ENCODE peak calls at places on chromosomes 16 and 17, in five cellular contexts. A is gastrocnemius medialis, H is IMR-90, E is cardiac muscle cell, Z is mesendoderm. N is an unnamed sample.
A peak's percentile ranks its signal among the peaks of the same experiment; 100 is the strongest.

GRCh38 chr16:51359141-51359960 is 208.3 kb upstream of the SALL1 start:
- DNase-seq in A (peak; percentile 3), H (peak; percentile 5), E (no peak), Z (peak; percentile 57), N (no peak)

GRCh38 chr16:72474511-72475123 is 302.7 kb upstream of the PMFBP1 start:
- DNase-seq in A (no peak), H (peak; percentile 78), E (peak; percentile 80), Z (no peak), N (peak; percentile 49)

GRCh38 chr16:19348578-19349315 is 63.2 kb downstream of the CLEC19A start:
- DNase-seq in A (no peak), H (no peak), E (no peak), Z (peak; percentile 86), N (no peak)

GRCh38 chr16:12461971-12462370 is 341.7 kb downstream of the CPPED1 start:
- DNase-seq in A (no peak), H (no peak), E (no peak), Z (no peak), N (no peak)

GRCh38 chr16:57675752-57676623 is 7.9 kb downstream of the ADGRG3 start:
- DNase-seq in A (no peak), H (no peak), E (peak; percentile 50), Z (peak; percentile 83), N (no peak)

GRCh38 chr17:62627904-62628603 is 584 bp downstream of the MRC2 start:
- DNase-seq in A (no peak), H (peak; percentile 74), E (peak; percentile 85), Z (peak; percentile 53), N (no peak)

GRCh38 chr16:22340945-22341344 is 33.5 kb downstream of the CDR2 start:
- DNase-seq in A (no peak), H (no peak), E (no peak), Z (no peak), N (no peak)

GRCh38 chr17:75625813-75626486 is 7.3 kb upstream of the SMIM5 start:
- DNase-seq in A (no peak), H (peak; percentile 4), E (peak; percentile 17), Z (peak; percentile 58), N (no peak)

GRCh38 chr16:2584742-2585650 is 47.2 kb downstream of the PDPK1 start:
- DNase-seq in A (peak; percentile 72), H (peak; percentile 16), E (peak; percentile 20), Z (no peak), N (no peak)

GRCh38 chr16:35431829-35432663 is 1972.6 kb downstream of the TP53TG3F start:
- DNase-seq in A (no peak), H (no peak), E (no peak), Z (peak; percentile 13), N (no peak)

GRCh38 chr16:8957061-8957392 is 6.7 kb downstream of the USP7 start:
- DNase-seq in A (no peak), H (no peak), E (no peak), Z (no peak), N (no peak)

GRCh38 chr17:47414612-47415011 is 90.9 kb downstream of the EFCAB13 start:
- DNase-seq in A (no peak), H (no peak), E (no peak), Z (no peak), N (no peak)

GRCh38 chr17:44995602-44996001 is 27.5 kb upstream of the C1QL1 start:
- DNase-seq in A (no peak), H (no peak), E (no peak), Z (no peak), N (no peak)

GRCh38 chr17:73973881-73974409 is 229.5 kb upstream of the RPL38 start:
- DNase-seq in A (no peak), H (no peak), E (peak; percentile 42), Z (peak; percentile 53), N (no peak)

GRCh38 chr17:71757156-71757555 is 363.7 kb upstream of the SOX9 start:
- DNase-seq in A (no peak), H (no peak), E (no peak), Z (no peak), N (no peak)

GRCh38 chr17:29292992-29293889 is 707 bp downstream of the NUFIP2 start:
- DNase-seq in A (peak; percentile 28), H (peak; percentile 34), E (peak; percentile 65), Z (peak; percentile 77), N (no peak)

GRCh38 chr17:9261059-9262029 is 240.0 kb downstream of the NTN1 start:
- DNase-seq in A (no peak), H (no peak), E (no peak), Z (no peak), N (no peak)

GRCh38 chr17:45777388-45777787 is 6.7 kb upstream of the CRHR1 start:
- DNase-seq in A (no peak), H (no peak), E (no peak), Z (no peak), N (no peak)

GRCh38 chr17:77856551-77857305 is 101.8 kb upstream of the TNRC6C start:
- DNase-seq in A (no peak), H (no peak), E (no peak), Z (no peak), N (no peak)

GRCh38 chr17:64741038-64741641 is 79.0 kb upstream of the SMURF2 start:
- DNase-seq in A (no peak), H (peak; percentile 76), E (peak; percentile 69), Z (no peak), N (no peak)

GRCh38 chr17:49572806-49573420 is 2.8 kb upstream of the NXPH3 start:
- DNase-seq in A (no peak), H (no peak), E (no peak), Z (no peak), N (no peak)

GRCh38 chr17:42817866-42818265 is 6.2 kb downstream of the BECN1 start:
- DNase-seq in A (no peak), H (peak; percentile 56), E (no peak), Z (no peak), N (peak; percentile 36)

GRCh38 chr17:77366558-77367245 is 225.9 kb downstream of the SEC14L1 start:
- DNase-seq in A (no peak), H (peak; percentile 86), E (peak; percentile 74), Z (no peak), N (no peak)

GRCh38 chr16:85625053-85625452 is 11.9 kb downstream of the GSE1 start:
- DNase-seq in A (no peak), H (no peak), E (no peak), Z (no peak), N (no peak)

GRCh38 chr17:12230411-12230810 is 209.7 kb downstream of the MAP2K4 start:
- DNase-seq in A (no peak), H (peak; percentile 53), E (no peak), Z (no peak), N (no peak)

GRCh38 chr16:88851616-88852015 is 5.1 kb downstream of the GALNS start:
- DNase-seq in A (no peak), H (no peak), E (no peak), Z (no peak), N (no peak)

GRCh38 chr17:77453613-77454559 is 313.1 kb downstream of the SEC14L1 start:
- DNase-seq in A (no peak), H (no peak), E (peak; percentile 57), Z (peak; percentile 34), N (no peak)

GRCh38 chr16:57764341-57765159 is 29.0 kb downstream of the KATNB1 start:
- DNase-seq in A (no peak), H (peak; percentile 90), E (peak; percentile 75), Z (peak; percentile 95), N (peak; percentile 67)

GRCh38 chr16:87678618-87679017 is 76.3 kb downstream of the JPH3 start:
- DNase-seq in A (no peak), H (no peak), E (no peak), Z (no peak), N (no peak)

GRCh38 chr16:81012974-81013373 is 6.0 kb downstream of the CENPN start:
- DNase-seq in A (no peak), H (no peak), E (no peak), Z (no peak), N (no peak)

GRCh38 chr16:55632259-55632658 is 23.5 kb upstream of the SLC6A2 start:
- DNase-seq in A (no peak), H (no peak), E (no peak), Z (no peak), N (no peak)

DNA sequence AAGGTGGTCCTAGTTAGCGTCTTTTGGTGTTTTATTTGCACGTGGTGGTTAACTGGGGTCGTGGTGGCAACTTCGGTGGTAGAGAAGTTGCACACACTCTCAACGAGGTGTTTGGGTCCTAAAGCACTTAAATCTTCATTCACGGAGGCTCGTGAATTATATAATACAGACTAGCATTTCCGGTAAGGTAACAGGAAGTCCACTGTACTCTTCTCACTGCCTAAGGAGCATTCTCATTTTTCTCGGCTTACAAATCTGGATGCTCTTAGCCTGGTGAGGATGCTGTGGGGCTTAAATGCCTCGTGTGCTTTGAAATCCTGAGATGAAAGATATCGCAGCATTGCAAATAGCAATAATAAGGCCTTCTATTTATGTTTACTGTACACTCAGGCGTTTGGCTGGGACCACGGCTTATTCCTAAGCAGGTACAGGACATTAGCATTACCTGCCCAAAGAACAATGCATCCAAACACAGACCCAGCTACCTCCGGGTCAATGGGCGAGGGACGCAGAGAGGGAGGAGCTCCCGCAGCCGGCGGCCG is 974 bp downstream of the DNAJA2 start:
- DNase-seq in A (no peak), H (peak; percentile 32), E (peak; percentile 25), Z (no peak), N (no peak)
- H3K27ac ChIP-seq in A (peak overlapping the region; percentile 98), H (peak overlapping the region; percentile 73), E (peak overlapping the region; percentile 98), Z (peak overlapping the region; percentile 88), N (peak overlapping the region; percentile 92)

GRCh38 chr16:66359012-66359411 is 7.5 kb upstream of the CDH5 start:
- DNase-seq in A (no peak), H (peak; percentile 19), E (peak; percentile 43), Z (no peak), N (no peak)
- H3K27ac ChIP-seq in A (peak overlapping the region; percentile 15), H (no peak overlapping the region), E (no peak overlapping the region), Z (no peak overlapping the region), N (no peak overlapping the region)

GRCh38 chr16:75104836-75105235 is 11.7 kb downstream of the LDHD start:
- DNase-seq in A (no peak), H (no peak), E (no peak), Z (no peak), N (no peak)
- H3K27ac ChIP-seq in A (peak overlapping the region; percentile 97), H (peak overlapping the region; percentile 84), E (no peak overlapping the region), Z (no peak overlapping the region), N (no peak overlapping the region)

DNA sequence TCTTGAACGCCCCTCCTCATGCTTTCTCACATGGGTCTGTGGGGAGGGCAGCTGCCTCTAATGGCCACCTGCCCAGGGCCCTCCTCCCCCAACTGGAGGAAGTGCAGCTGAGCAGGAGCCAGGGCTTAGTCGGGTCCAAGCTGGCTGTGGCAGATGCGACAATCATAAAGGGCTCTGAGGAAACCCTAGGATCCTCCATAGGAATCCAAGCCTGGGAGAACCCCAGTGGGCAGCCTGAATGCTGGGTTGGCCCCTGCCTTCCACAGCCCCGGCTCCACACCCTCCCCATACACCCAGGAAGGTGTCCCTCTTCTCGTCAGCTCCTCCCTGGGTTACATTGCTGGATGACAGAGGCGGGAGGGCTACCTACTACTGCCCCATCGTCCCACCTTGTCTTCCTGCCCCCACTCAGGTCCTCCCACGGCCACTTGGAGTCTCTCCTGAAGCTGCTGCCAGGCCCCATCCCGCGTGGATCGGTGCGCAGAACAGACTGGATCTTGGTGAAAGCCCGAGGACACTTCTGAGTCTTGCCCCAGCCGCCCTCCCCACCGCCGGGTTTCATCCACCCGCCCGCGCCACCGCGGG is 15.6 kb upstream of the CBFB start:
- DNase-seq in A (no peak), H (no peak), E (no peak), Z (no peak), N (no peak)
- H3K27ac ChIP-seq in A (peak overlapping the region; percentile 68), H (no peak overlapping the region), E (no peak overlapping the region), Z (no peak overlapping the region), N (no peak overlapping the region)

N was measured in epithelial cell of prostate.